ENCODE peak calls at places on chromosomes 12 and 14, in six cellular contexts. One of them, this sample, is unnamed.

GRCh38 chr14:53151867-53152626 is 1.1 kb downstream of the DDHD1 start:
- DNase-seq in DND-41: peak
- DNase-seq in NCI-H510A: peak
- DNase-seq in WERI-Rb-1: peak
- DNase-seq in RWPE2: peak
- DNase-seq in frontal cortex: peak
- DNase-seq in this sample: peak

GRCh38 chr12:90915353-90915752 is 39.6 kb downstream of the CCER1 start:
- DNase-seq in DND-41: no peak
- DNase-seq in NCI-H510A: no peak
- DNase-seq in WERI-Rb-1: no peak
- DNase-seq in RWPE2: no peak
- DNase-seq in frontal cortex: no peak
- DNase-seq in this sample: no peak

GRCh38 chr14:85714046-85714445 is 184.1 kb downstream of the FLRT2 start:
- DNase-seq in DND-41: no peak
- DNase-seq in NCI-H510A: no peak
- DNase-seq in WERI-Rb-1: no peak
- DNase-seq in RWPE2: no peak
- DNase-seq in frontal cortex: no peak
- DNase-seq in this sample: no peak

GRCh38 chr14:63770187-63770807 is 42.4 kb upstream of the SGPP1 start:
- DNase-seq in DND-41: peak
- DNase-seq in NCI-H510A: no peak
- DNase-seq in WERI-Rb-1: peak
- DNase-seq in RWPE2: no peak
- DNase-seq in frontal cortex: no peak
- DNase-seq in this sample: no peak

GRCh38 chr14:96184737-96185136 is 19.9 kb upstream of the BDKRB2 start:
- DNase-seq in DND-41: no peak
- DNase-seq in NCI-H510A: no peak
- DNase-seq in WERI-Rb-1: no peak
- DNase-seq in RWPE2: no peak
- DNase-seq in frontal cortex: no peak
- DNase-seq in this sample: no peak

GRCh38 chr14:99961826-99962518 is 103.2 kb upstream of the EVL start:
- DNase-seq in DND-41: no peak
- DNase-seq in NCI-H510A: no peak
- DNase-seq in WERI-Rb-1: no peak
- DNase-seq in RWPE2: no peak
- DNase-seq in frontal cortex: no peak
- DNase-seq in this sample: no peak

GRCh38 chr14:56716705-56717104 is 93.6 kb downstream of the OTX2 start:
- DNase-seq in DND-41: no peak
- DNase-seq in NCI-H510A: no peak
- DNase-seq in WERI-Rb-1: no peak
- DNase-seq in RWPE2: no peak
- DNase-seq in frontal cortex: no peak
- DNase-seq in this sample: no peak

GRCh38 chr14:68956728-68957127 is 22.4 kb downstream of the ACTN1 start:
- DNase-seq in DND-41: no peak
- DNase-seq in NCI-H510A: no peak
- DNase-seq in WERI-Rb-1: no peak
- DNase-seq in RWPE2: no peak
- DNase-seq in frontal cortex: no peak
- DNase-seq in this sample: no peak

GRCh38 chr14:87156878-87157277 is 836.1 kb downstream of the GALC start:
- DNase-seq in DND-41: no peak
- DNase-seq in NCI-H510A: no peak
- DNase-seq in WERI-Rb-1: no peak
- DNase-seq in RWPE2: no peak
- DNase-seq in frontal cortex: no peak
- DNase-seq in this sample: no peak

GRCh38 chr12:3038166-3038565 is 39.0 kb upstream of the TSPAN9 start:
- DNase-seq in DND-41: no peak
- DNase-seq in NCI-H510A: no peak
- DNase-seq in WERI-Rb-1: no peak
- DNase-seq in RWPE2: no peak
- DNase-seq in frontal cortex: no peak
- DNase-seq in this sample: no peak

GRCh38 chr12:120951-121350 is 54.4 kb downstream of the IQSEC3 start:
- DNase-seq in DND-41: no peak
- DNase-seq in NCI-H510A: no peak
- DNase-seq in WERI-Rb-1: no peak
- DNase-seq in RWPE2: no peak
- DNase-seq in frontal cortex: no peak
- DNase-seq in this sample: no peak

GRCh38 chr14:103743691-103744090 is 28.1 kb downstream of the ZFYVE21 start:
- DNase-seq in DND-41: no peak
- DNase-seq in NCI-H510A: no peak
- DNase-seq in WERI-Rb-1: no peak
- DNase-seq in RWPE2: no peak
- DNase-seq in frontal cortex: no peak
- DNase-seq in this sample: no peak

GRCh38 chr14:101970830-101971400 is 6.5 kb downstream of the DYNC1H1 start:
- DNase-seq in DND-41: no peak
- DNase-seq in NCI-H510A: no peak
- DNase-seq in WERI-Rb-1: no peak
- DNase-seq in RWPE2: no peak
- DNase-seq in frontal cortex: no peak
- DNase-seq in this sample: no peak

GRCh38 chr12:23463172-23463571 is 486.3 kb downstream of the SOX5 start:
- DNase-seq in DND-41: no peak
- DNase-seq in NCI-H510A: no peak
- DNase-seq in WERI-Rb-1: no peak
- DNase-seq in RWPE2: no peak
- DNase-seq in frontal cortex: no peak
- DNase-seq in this sample: no peak

GRCh38 chr14:34931206-34931605 is 51.6 kb upstream of the SRP54 start:
- DNase-seq in DND-41: no peak
- DNase-seq in NCI-H510A: no peak
- DNase-seq in WERI-Rb-1: no peak
- DNase-seq in RWPE2: no peak
- DNase-seq in frontal cortex: no peak
- DNase-seq in this sample: no peak

GRCh38 chr12:5874514-5874913 is 70.5 kb downstream of the ANO2 start:
- DNase-seq in DND-41: no peak
- DNase-seq in NCI-H510A: no peak
- DNase-seq in WERI-Rb-1: no peak
- DNase-seq in RWPE2: no peak
- DNase-seq in frontal cortex: no peak
- DNase-seq in this sample: no peak

GRCh38 chr14:76755610-76756390 is 5.5 kb upstream of the VASH1 start:
- DNase-seq in DND-41: no peak
- DNase-seq in NCI-H510A: no peak
- DNase-seq in WERI-Rb-1: no peak
- DNase-seq in RWPE2: no peak
- DNase-seq in frontal cortex: no peak
- DNase-seq in this sample: no peak

GRCh38 chr14:50599700-50600444 is 39.9 kb downstream of the ATL1 start:
- DNase-seq in DND-41: no peak
- DNase-seq in NCI-H510A: peak
- DNase-seq in WERI-Rb-1: no peak
- DNase-seq in RWPE2: no peak
- DNase-seq in frontal cortex: no peak
- DNase-seq in this sample: no peak

GRCh38 chr12:131264625-131265024 is 310.9 kb downstream of the ADGRD1 start:
- DNase-seq in DND-41: no peak
- DNase-seq in NCI-H510A: no peak
- DNase-seq in WERI-Rb-1: no peak
- DNase-seq in RWPE2: no peak
- DNase-seq in frontal cortex: no peak
- DNase-seq in this sample: no peak

GRCh38 chr12:47758834-47759690 is at the start of gene RAPGEF3:
- DNase-seq in DND-41: peak
- DNase-seq in NCI-H510A: peak
- DNase-seq in WERI-Rb-1: peak
- DNase-seq in RWPE2: peak
- DNase-seq in frontal cortex: peak
- DNase-seq in this sample: peak

GRCh38 chr14:64880382-64881121 is 845 bp upstream of the SPTB start:
- DNase-seq in DND-41: peak
- DNase-seq in NCI-H510A: peak
- DNase-seq in WERI-Rb-1: peak
- DNase-seq in RWPE2: no peak
- DNase-seq in frontal cortex: peak
- DNase-seq in this sample: peak

GRCh38 chr12:122028601-122029560 is 7.2 kb downstream of the BCL7A start:
- DNase-seq in DND-41: no peak
- DNase-seq in NCI-H510A: no peak
- DNase-seq in WERI-Rb-1: no peak
- DNase-seq in RWPE2: no peak
- DNase-seq in frontal cortex: peak
- DNase-seq in this sample: no peak

GRCh38 chr14:57736391-57736790 is 129.5 kb downstream of the SLC35F4 start:
- DNase-seq in DND-41: no peak
- DNase-seq in NCI-H510A: no peak
- DNase-seq in WERI-Rb-1: no peak
- DNase-seq in RWPE2: no peak
- DNase-seq in frontal cortex: no peak
- DNase-seq in this sample: no peak

GRCh38 chr12:70365648-70366518 is at the start of gene KCNMB4:
- DNase-seq in DND-41: peak
- DNase-seq in NCI-H510A: peak
- DNase-seq in WERI-Rb-1: peak
- DNase-seq in RWPE2: peak
- DNase-seq in frontal cortex: peak
- DNase-seq in this sample: peak

GRCh38 chr12:46774011-46774633 is 51.7 kb downstream of the SLC38A4 start:
- DNase-seq in DND-41: no peak
- DNase-seq in NCI-H510A: no peak
- DNase-seq in WERI-Rb-1: no peak
- DNase-seq in RWPE2: no peak
- DNase-seq in frontal cortex: no peak
- DNase-seq in this sample: no peak

GRCh38 chr14:99745307-99745951 is 47.8 kb upstream of the EML1 start:
- DNase-seq in DND-41: no peak
- DNase-seq in NCI-H510A: no peak
- DNase-seq in WERI-Rb-1: no peak
- DNase-seq in RWPE2: no peak
- DNase-seq in frontal cortex: no peak
- DNase-seq in this sample: no peak

GRCh38 chr12:8562310-8562709 is 21.6 kb upstream of the CLEC4E start:
- DNase-seq in DND-41: no peak
- DNase-seq in NCI-H510A: no peak
- DNase-seq in WERI-Rb-1: no peak
- DNase-seq in RWPE2: no peak
- DNase-seq in frontal cortex: no peak
- DNase-seq in this sample: no peak

GRCh38 chr12:118922405-118922804 is 58.9 kb upstream of the SRRM4 start:
- DNase-seq in DND-41: peak
- DNase-seq in NCI-H510A: no peak
- DNase-seq in WERI-Rb-1: no peak
- DNase-seq in RWPE2: no peak
- DNase-seq in frontal cortex: no peak
- DNase-seq in this sample: no peak

GRCh38 chr12:55142896-55143870 is 17.0 kb downstream of the OR9K2 start:
- DNase-seq in DND-41: peak
- DNase-seq in NCI-H510A: peak
- DNase-seq in WERI-Rb-1: peak
- DNase-seq in RWPE2: no peak
- DNase-seq in frontal cortex: peak
- DNase-seq in this sample: no peak

GRCh38 chr12:92552412-92553108 is 150.2 kb upstream of the PLEKHG7 start:
- DNase-seq in DND-41: no peak
- DNase-seq in NCI-H510A: no peak
- DNase-seq in WERI-Rb-1: no peak
- DNase-seq in RWPE2: no peak
- DNase-seq in frontal cortex: no peak
- DNase-seq in this sample: no peak

GRCh38 chr12:132886529-132887477 is 602 bp downstream of the CHFR start:
- DNase-seq in DND-41: no peak
- DNase-seq in NCI-H510A: no peak
- DNase-seq in WERI-Rb-1: no peak
- DNase-seq in RWPE2: no peak
- DNase-seq in frontal cortex: no peak
- DNase-seq in this sample: no peak